ENCODE peak calls at places on chromosomes 7 and 10, in eight cellular contexts. S, T, H, V, Z, Y, D and J are unnamed samples.
A peak's percentile ranks its signal among the peaks of the same experiment; 100 is the strongest.

GRCh38 chr7:45215611-45216062 is 58.0 kb downstream of the RAMP3 start:
- DNase-seq in H (no peak), S (no peak), Y (no peak), V (no peak), D (no peak), T (no peak), Z (no peak), J (no peak)

GRCh38 chr7:70458195-70458695 is 673.7 kb upstream of the GALNT17 start:
- DNase-seq in T (no peak), S (no peak), Z (no peak), Y (no peak), H (peak; percentile 20), V (no peak), D (no peak), J (no peak)

GRCh38 chr7:137948083-137948844 is 53.6 kb downstream of the CREB3L2 start:
- DNase-seq in S (no peak), T (no peak), Y (no peak), Z (no peak), H (no peak), D (no peak), V (no peak), J (no peak)

GRCh38 chr7:80288175-80289122 is 153.8 kb downstream of the GNAI1 start:
- DNase-seq in H (no peak), V (no peak), Z (no peak), Y (no peak), T (no peak), D (no peak), S (no peak), J (no peak)

GRCh38 chr7:156621628-156622027 is 18.9 kb upstream of the RNF32 start:
- DNase-seq in Y (no peak), S (no peak), D (no peak), H (no peak), T (no peak), V (no peak), Z (no peak), J (no peak)

GRCh38 chr10:83680470-83680891 is 458.8 kb upstream of the GHITM start:
- DNase-seq in H (no peak), V (no peak), Z (no peak), Y (no peak), S (no peak), T (no peak), D (no peak), J (no peak)

GRCh38 chr10:24390146-24390700 is 181.3 kb downstream of the KIAA1217 start:
- DNase-seq in Y (no peak), D (no peak), Z (no peak), T (no peak), S (no peak), V (no peak), H (no peak), J (no peak)

GRCh38 chr7:17802056-17802455 is 138.2 kb downstream of the SNX13 start:
- DNase-seq in H (no peak), V (no peak), D (no peak), S (no peak), T (no peak), Y (no peak), Z (no peak), J (no peak)

GRCh38 chr7:89029864-89030263 is 234.3 kb upstream of the TEX47 start:
- DNase-seq in V (no peak), H (no peak), D (no peak), T (no peak), Y (no peak), S (no peak), Z (no peak), J (no peak)

GRCh38 chr7:34928052-34928451 is 109.2 kb downstream of the DPY19L1 start:
- DNase-seq in H (peak; percentile 5), Z (peak; percentile 51), V (peak; percentile 57), T (peak; percentile 49), D (peak; percentile 47), S (no peak), Y (peak; percentile 53), J (peak; percentile 17)

GRCh38 chr10:118218562-118218961 is 123.6 kb downstream of the FAM204A start:
- DNase-seq in V (no peak), D (no peak), T (no peak), Z (no peak), H (no peak), Y (no peak), S (no peak), J (no peak)

GRCh38 chr7:124171068-124171467 is 138.2 kb upstream of the TMEM229A start:
- DNase-seq in Z (no peak), H (no peak), D (no peak), Y (no peak), T (peak; percentile 15), S (no peak), V (no peak), J (no peak)

GRCh38 chr10:35795131-35795819 is 153.2 kb upstream of the FZD8 start:
- DNase-seq in H (no peak), S (no peak), Z (no peak), T (peak; percentile 15), D (no peak), Y (no peak), V (no peak), J (no peak)

GRCh38 chr7:56097700-56098099 is 4.9 kb upstream of the PHKG1 start:
- DNase-seq in T (no peak), Z (no peak), H (peak; percentile 63), S (peak; percentile 89), Y (no peak), D (no peak), V (no peak), J (no peak)

GRCh38 chr7:12851142-12851541 is 163.7 kb downstream of the ARL4A start:
- DNase-seq in H (no peak), V (no peak), T (no peak), Y (no peak), Z (no peak), S (no peak), D (no peak), J (no peak)

GRCh38 chr10:124536496-124537050 is 75.0 kb downstream of the LHPP start:
- DNase-seq in S (no peak), H (no peak), T (no peak), D (no peak), Z (no peak), Y (no peak), V (no peak), J (no peak)

GRCh38 chr7:31906479-31907171 is 163.6 kb downstream of the PDE1C start:
- DNase-seq in Y (no peak), D (no peak), S (no peak), T (no peak), Z (no peak), H (no peak), V (no peak), J (no peak)

DNA sequence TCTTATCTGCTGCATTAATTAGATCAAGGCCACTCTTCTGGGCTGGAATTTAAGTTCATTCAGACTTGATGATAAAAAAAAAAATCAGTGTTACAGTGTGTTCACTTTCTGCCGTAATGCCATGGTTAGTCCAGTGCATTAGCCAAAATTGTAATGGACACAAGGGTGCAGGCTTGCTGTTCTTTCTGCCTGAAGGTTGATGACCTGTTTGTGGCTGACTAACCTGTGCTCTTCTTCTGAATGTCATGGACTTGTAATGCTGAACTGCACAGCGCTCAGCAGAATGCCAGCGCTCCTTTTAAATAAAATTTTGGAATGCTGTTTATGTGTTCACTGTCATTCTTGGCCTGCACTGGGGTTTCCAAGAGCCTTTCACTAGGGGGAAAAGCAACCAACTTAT is 323.2 kb downstream of the ZNF248 start:
- DNase-seq in Z (no peak), H (no peak), D (no peak), V (no peak), S (no peak), Y (no peak), T (no peak), J (no peak)
- H3K9me3 ChIP-seq in Z (peaks cover 24% of the 10 kb centered on the region), H (no peaks in the 10 kb centered on the region), D (no peaks in the 10 kb centered on the region), V (no peaks in the 10 kb centered on the region), S (no peaks in the 10 kb centered on the region), Y (peaks cover 9% of the 10 kb centered on the region), T (no peaks in the 10 kb centered on the region), J (no peaks in the 10 kb centered on the region)

DNA sequence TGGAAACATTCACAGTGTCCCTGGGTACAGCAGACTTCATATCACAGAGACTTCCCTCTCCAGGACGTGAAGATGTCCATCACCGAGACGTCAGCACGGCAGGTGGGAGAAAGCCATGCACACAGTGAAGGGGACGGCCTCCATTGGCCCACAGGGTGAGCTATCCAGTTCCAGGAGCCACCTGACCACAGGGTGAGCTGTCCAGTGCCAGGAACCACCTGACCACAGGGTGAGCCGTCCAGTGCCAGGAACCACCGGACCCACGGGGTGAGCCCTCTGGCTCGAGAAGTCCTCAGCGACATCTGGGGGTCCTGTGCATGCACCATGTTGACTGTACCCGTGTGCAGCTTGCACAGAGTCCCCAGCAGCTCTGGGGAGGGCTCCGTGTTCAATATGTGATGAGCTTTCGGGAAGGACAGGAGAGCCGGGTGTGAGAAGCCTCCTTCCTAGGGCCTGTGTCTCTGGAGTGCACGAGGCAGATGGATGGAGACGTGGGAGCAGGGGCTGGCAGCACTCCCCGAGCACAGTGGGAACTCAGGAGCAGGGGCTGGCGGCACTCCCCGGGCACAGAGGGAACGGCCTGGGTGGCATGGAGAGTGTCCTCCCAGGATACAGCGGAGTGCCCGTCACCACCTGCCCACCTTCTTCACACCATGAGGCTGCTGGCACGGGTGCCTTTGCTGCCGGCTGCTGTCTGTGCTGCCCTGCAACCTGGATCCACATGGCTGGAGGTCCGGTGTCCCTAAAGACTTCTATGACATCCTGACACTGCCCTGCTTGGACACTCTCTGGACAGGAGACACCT is 616.2 kb downstream of the DNAJB6 start:
- DNase-seq in D (no peak), Z (no peak), H (no peak), T (no peak), S (no peak), V (no peak), Y (no peak), J (no peak)
- H3K9me3 ChIP-seq in D (no peaks in the 10 kb centered on the region), Z (peaks cover 3% of the 10 kb centered on the region), H (no peaks in the 10 kb centered on the region), T (no peaks in the 10 kb centered on the region), S (no peaks in the 10 kb centered on the region), V (peaks cover 4% of the 10 kb centered on the region), Y (no peaks in the 10 kb centered on the region), J (no peaks in the 10 kb centered on the region)

GRCh38 chr7:64636386-64636785 is 29.5 kb upstream of the ZNF107 start:
- DNase-seq in T (no peak), S (no peak), Y (no peak), V (no peak), H (no peak), Z (no peak), D (no peak), J (no peak)

GRCh38 chr7:64637521-64638445 is 28.1 kb upstream of the ZNF107 start:
- DNase-seq in S (no peak), T (no peak), D (no peak), Y (no peak), Z (no peak), V (no peak), H (no peak), J (no peak)

GRCh38 chr7:64639267-64640001 is 26.5 kb upstream of the ZNF107 start:
- DNase-seq in Z (no peak), D (no peak), S (no peak), V (no peak), Y (no peak), T (no peak), H (no peak), J (no peak)

GRCh38 chr7:64640504-64640903 is 25.4 kb upstream of the ZNF107 start:
- DNase-seq in Y (no peak), S (no peak), T (no peak), D (no peak), H (no peak), V (no peak), Z (no peak), J (no peak)

GRCh38 chr7:64638822-64639221 is 27.1 kb upstream of the ZNF107 start:
- DNase-seq in V (no peak), H (no peak), Y (no peak), T (no peak), S (no peak), D (no peak), Z (no peak), J (no peak)
- H3K9me3 ChIP-seq in V (no peaks in the 10 kb centered on the region), H (no peaks in the 10 kb centered on the region), Y (no peaks in the 10 kb centered on the region), T (no peaks in the 10 kb centered on the region), S (no peaks in the 10 kb centered on the region), D (no peaks in the 10 kb centered on the region), Z (peaks cover 67% of the 10 kb centered on the region), J (no peaks in the 10 kb centered on the region)

GRCh38 chr7:67438174-67438837 is 441.7 kb downstream of the TYW1 start:
- DNase-seq in S (no peak), Z (no peak), H (no peak), T (no peak), V (no peak), Y (no peak), D (no peak), J (no peak)
- H3K9me3 ChIP-seq in S (peaks cover 5% of the 10 kb centered on the region), Z (peaks cover 5% of the 10 kb centered on the region), H (no peaks in the 10 kb centered on the region), T (no peaks in the 10 kb centered on the region), V (no peaks in the 10 kb centered on the region), Y (no peaks in the 10 kb centered on the region), D (no peaks in the 10 kb centered on the region), J (no peaks in the 10 kb centered on the region)